ENCODE peak calls at places on chromosomes 1 and 21, in seven cellular contexts. One of them, this sample, is unnamed.

GRCh38 chr1:206555473-206555935 is 48.2 kb downstream of the RASSF5 start:
- DNase-seq in HCT116: no peak
- DNase-seq in A549: no peak
- DNase-seq in epithelial cell of esophagus: no peak
- DNase-seq in GM12864: no peak
- DNase-seq in BE2C: no peak
- DNase-seq in mesothelial cell of epicardium: no peak
- DNase-seq in this sample: peak

GRCh38 chr1:209368864-209369598 is 214.5 kb upstream of the CAMK1G start:
- DNase-seq in epithelial cell of esophagus: peak
- DNase-seq in mesothelial cell of epicardium: no peak
- DNase-seq in HCT116: no peak
- DNase-seq in BE2C: no peak
- DNase-seq in GM12864: no peak
- DNase-seq in A549: peak
- DNase-seq in this sample: no peak

GRCh38 chr21:15441060-15441493 is 288.7 kb upstream of the USP25 start:
- DNase-seq in GM12864: no peak
- DNase-seq in epithelial cell of esophagus: no peak
- DNase-seq in mesothelial cell of epicardium: no peak
- DNase-seq in HCT116: no peak
- DNase-seq in A549: no peak
- DNase-seq in BE2C: no peak
- DNase-seq in this sample: peak

GRCh38 chr1:234957330-234958065 is 171.1 kb downstream of the TOMM20 start:
- DNase-seq in HCT116: peak
- DNase-seq in epithelial cell of esophagus: peak
- DNase-seq in BE2C: no peak
- DNase-seq in A549: peak
- DNase-seq in GM12864: no peak
- DNase-seq in mesothelial cell of epicardium: no peak
- DNase-seq in this sample: peak

GRCh38 chr1:194466706-194467105 is 1280.3 kb upstream of the B3GALT2 start:
- DNase-seq in HCT116: no peak
- DNase-seq in GM12864: no peak
- DNase-seq in mesothelial cell of epicardium: no peak
- DNase-seq in A549: no peak
- DNase-seq in epithelial cell of esophagus: peak
- DNase-seq in BE2C: peak
- DNase-seq in this sample: no peak

GRCh38 chr1:206685749-206686485 is 1.2 kb downstream of the MAPKAPK2 start:
- DNase-seq in HCT116: peak
- DNase-seq in mesothelial cell of epicardium: peak
- DNase-seq in GM12864: no peak
- DNase-seq in A549: peak
- DNase-seq in epithelial cell of esophagus: peak
- DNase-seq in BE2C: peak
- DNase-seq in this sample: peak

GRCh38 chr1:44536357-44536756 is 131.3 kb downstream of the RNF220 start:
- DNase-seq in HCT116: no peak
- DNase-seq in A549: no peak
- DNase-seq in epithelial cell of esophagus: no peak
- DNase-seq in BE2C: no peak
- DNase-seq in GM12864: no peak
- DNase-seq in mesothelial cell of epicardium: no peak
- DNase-seq in this sample: no peak

GRCh38 chr1:39720094-39720999 is 18.3 kb upstream of the PPIE start:
- DNase-seq in epithelial cell of esophagus: peak
- DNase-seq in GM12864: peak
- DNase-seq in A549: peak
- DNase-seq in mesothelial cell of epicardium: no peak
- DNase-seq in HCT116: peak
- DNase-seq in BE2C: no peak
- DNase-seq in this sample: no peak

GRCh38 chr1:248821101-248821500 is 4.6 kb downstream of the SH3BP5L start:
- DNase-seq in HCT116: no peak
- DNase-seq in GM12864: no peak
- DNase-seq in BE2C: no peak
- DNase-seq in epithelial cell of esophagus: peak
- DNase-seq in mesothelial cell of epicardium: no peak
- DNase-seq in A549: peak
- DNase-seq in this sample: no peak

GRCh38 chr1:67626495-67627235 is 58.3 kb upstream of the GADD45A start:
- DNase-seq in HCT116: peak
- DNase-seq in GM12864: no peak
- DNase-seq in BE2C: no peak
- DNase-seq in epithelial cell of esophagus: peak
- DNase-seq in mesothelial cell of epicardium: no peak
- DNase-seq in A549: peak
- DNase-seq in this sample: no peak

GRCh38 chr1:96309783-96310182 is 411.8 kb upstream of the PTBP2 start:
- DNase-seq in GM12864: no peak
- DNase-seq in epithelial cell of esophagus: peak
- DNase-seq in A549: peak
- DNase-seq in BE2C: no peak
- DNase-seq in mesothelial cell of epicardium: no peak
- DNase-seq in HCT116: no peak
- DNase-seq in this sample: no peak

GRCh38 chr21:35628331-35628730 is 432.0 kb downstream of the SETD4 start:
- DNase-seq in BE2C: no peak
- DNase-seq in epithelial cell of esophagus: no peak
- DNase-seq in mesothelial cell of epicardium: no peak
- DNase-seq in HCT116: no peak
- DNase-seq in A549: no peak
- DNase-seq in GM12864: no peak
- DNase-seq in this sample: no peak

GRCh38 chr1:42939216-42939615 is 19.5 kb downstream of the SLC2A1 start:
- DNase-seq in A549: peak
- DNase-seq in epithelial cell of esophagus: no peak
- DNase-seq in mesothelial cell of epicardium: no peak
- DNase-seq in HCT116: no peak
- DNase-seq in GM12864: no peak
- DNase-seq in BE2C: no peak
- DNase-seq in this sample: no peak

GRCh38 chr1:232615401-232615800 is 14.5 kb downstream of the SIPA1L2 start:
- DNase-seq in HCT116: no peak
- DNase-seq in A549: no peak
- DNase-seq in BE2C: no peak
- DNase-seq in epithelial cell of esophagus: no peak
- DNase-seq in GM12864: no peak
- DNase-seq in mesothelial cell of epicardium: no peak
- DNase-seq in this sample: no peak

GRCh38 chr1:232614811-232615210 is 15.1 kb downstream of the SIPA1L2 start:
- DNase-seq in mesothelial cell of epicardium: no peak
- DNase-seq in GM12864: no peak
- DNase-seq in epithelial cell of esophagus: no peak
- DNase-seq in A549: no peak
- DNase-seq in HCT116: no peak
- DNase-seq in BE2C: no peak
- DNase-seq in this sample: no peak

GRCh38 chr1:232610187-232610901 is 19.6 kb downstream of the SIPA1L2 start:
- DNase-seq in HCT116: no peak
- DNase-seq in BE2C: no peak
- DNase-seq in epithelial cell of esophagus: no peak
- DNase-seq in mesothelial cell of epicardium: no peak
- DNase-seq in GM12864: no peak
- DNase-seq in A549: no peak
- DNase-seq in this sample: no peak

GRCh38 chr1:232613752-232614381 is 16.1 kb downstream of the SIPA1L2 start:
- DNase-seq in BE2C: no peak
- DNase-seq in epithelial cell of esophagus: peak
- DNase-seq in mesothelial cell of epicardium: no peak
- DNase-seq in GM12864: no peak
- DNase-seq in HCT116: peak
- DNase-seq in A549: no peak
- DNase-seq in this sample: no peak

DNA sequence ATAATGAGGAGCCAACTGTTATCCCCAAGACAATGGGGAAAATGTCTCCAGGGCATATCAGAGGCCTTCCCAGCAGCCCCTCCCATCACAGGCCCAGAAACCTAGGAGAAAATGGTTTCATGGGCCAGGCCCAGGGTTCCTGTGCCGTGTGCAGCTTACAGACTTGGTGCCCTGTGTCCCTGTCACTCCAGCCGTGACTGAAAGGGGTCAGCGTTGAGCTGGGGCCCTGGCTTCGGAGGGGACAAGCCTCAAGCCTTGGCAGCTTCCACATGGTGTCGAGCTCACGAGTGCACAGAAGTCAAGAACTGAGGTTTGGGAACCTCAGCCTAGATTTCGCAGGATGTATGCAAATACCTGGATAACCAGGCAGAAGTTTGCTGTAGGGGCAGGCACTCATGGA is 18.1 kb downstream of the SIPA1L2 start:
- DNase-seq in epithelial cell of esophagus: no peak
- DNase-seq in BE2C: no peak
- DNase-seq in GM12864: no peak
- DNase-seq in HCT116: no peak
- DNase-seq in A549: peak
- DNase-seq in mesothelial cell of epicardium: no peak
- DNase-seq in this sample: no peak
- TF ChIP-seq CTCF in epithelial cell of esophagus: no peak
- TF ChIP-seq CTCF in BE2C: peak
- TF ChIP-seq CTCF in GM12864: peak
- TF ChIP-seq CTCF in HCT116: peak
- TF ChIP-seq CTCF in A549: peak
- TF ChIP-seq CTCF in mesothelial cell of epicardium: no peak
- TF ChIP-seq CTCF in this sample: no peak

DNA sequence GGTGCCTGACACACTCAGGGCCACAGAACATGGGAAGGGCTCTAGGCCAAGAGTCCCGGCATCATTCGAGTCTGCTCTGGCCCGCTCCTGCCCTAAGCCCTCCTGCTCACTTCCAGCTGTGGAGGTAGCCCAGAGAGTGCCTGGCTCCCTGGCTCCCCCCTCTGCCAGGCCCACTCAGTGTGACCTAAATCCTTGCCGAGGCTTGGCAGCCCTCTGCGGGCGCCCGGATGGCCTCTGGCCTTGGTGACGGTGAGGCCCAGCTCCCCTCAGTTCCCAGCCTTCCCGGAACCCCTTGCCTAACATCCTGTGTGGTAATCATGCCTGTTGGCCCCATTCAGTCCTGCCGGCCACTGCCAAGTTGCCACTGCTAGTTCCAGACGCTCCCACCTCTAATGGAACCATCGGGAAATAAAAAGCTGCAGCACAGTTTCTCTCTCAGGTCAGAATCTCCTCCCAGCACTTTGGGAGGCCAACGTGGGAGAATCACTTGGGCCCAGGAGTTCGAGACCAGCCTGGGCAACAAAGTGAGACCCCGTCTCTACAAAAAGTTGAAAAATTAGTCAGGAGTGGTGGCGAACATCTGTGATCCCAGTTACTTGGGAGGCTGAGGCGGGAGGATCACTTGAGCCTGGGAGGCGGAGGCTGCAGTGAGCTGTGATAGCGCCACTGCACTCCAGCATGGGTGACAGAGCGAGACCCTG is 1.2 kb upstream of the H6PD start:
- DNase-seq in A549: no peak
- DNase-seq in epithelial cell of esophagus: no peak
- DNase-seq in mesothelial cell of epicardium: no peak
- DNase-seq in HCT116: no peak
- DNase-seq in GM12864: no peak
- DNase-seq in BE2C: no peak
- DNase-seq in this sample: no peak
- TF ChIP-seq CTCF in A549: no peak
- TF ChIP-seq CTCF in epithelial cell of esophagus: no peak
- TF ChIP-seq CTCF in mesothelial cell of epicardium: no peak
- TF ChIP-seq CTCF in HCT116: no peak
- TF ChIP-seq CTCF in GM12864: no peak
- TF ChIP-seq CTCF in BE2C: no peak
- TF ChIP-seq CTCF in this sample: no peak

GRCh38 chr1:18973446-18973955 is 17.0 kb upstream of the IFFO2 start:
- DNase-seq in HCT116: no peak
- DNase-seq in epithelial cell of esophagus: no peak
- DNase-seq in BE2C: no peak
- DNase-seq in GM12864: no peak
- DNase-seq in mesothelial cell of epicardium: no peak
- DNase-seq in A549: no peak
- DNase-seq in this sample: no peak

GRCh38 chr1:18974005-18974404 is 17.5 kb upstream of the IFFO2 start:
- DNase-seq in GM12864: no peak
- DNase-seq in A549: no peak
- DNase-seq in BE2C: no peak
- DNase-seq in epithelial cell of esophagus: no peak
- DNase-seq in HCT116: no peak
- DNase-seq in mesothelial cell of epicardium: no peak
- DNase-seq in this sample: no peak

GRCh38 chr1:18970762-18971161 is 14.3 kb upstream of the IFFO2 start:
- DNase-seq in A549: no peak
- DNase-seq in epithelial cell of esophagus: peak
- DNase-seq in mesothelial cell of epicardium: no peak
- DNase-seq in HCT116: no peak
- DNase-seq in BE2C: no peak
- DNase-seq in GM12864: no peak
- DNase-seq in this sample: no peak

GRCh38 chr1:18972991-18973390 is 16.5 kb upstream of the IFFO2 start:
- DNase-seq in A549: no peak
- DNase-seq in BE2C: no peak
- DNase-seq in GM12864: no peak
- DNase-seq in mesothelial cell of epicardium: no peak
- DNase-seq in epithelial cell of esophagus: no peak
- DNase-seq in HCT116: no peak
- DNase-seq in this sample: no peak

GRCh38 chr1:18972531-18972930 is 16.1 kb upstream of the IFFO2 start:
- DNase-seq in GM12864: no peak
- DNase-seq in mesothelial cell of epicardium: no peak
- DNase-seq in BE2C: no peak
- DNase-seq in epithelial cell of esophagus: peak
- DNase-seq in HCT116: no peak
- DNase-seq in A549: peak
- DNase-seq in this sample: no peak
- TF ChIP-seq CTCF in GM12864: peak
- TF ChIP-seq CTCF in mesothelial cell of epicardium: no peak
- TF ChIP-seq CTCF in BE2C: no peak
- TF ChIP-seq CTCF in epithelial cell of esophagus: peak
- TF ChIP-seq CTCF in HCT116: peak
- TF ChIP-seq CTCF in A549: peak
- TF ChIP-seq CTCF in this sample: no peak

GRCh38 chr21:46500224-46500861 is 41.7 kb downstream of the DIP2A start:
- DNase-seq in HCT116: no peak
- DNase-seq in BE2C: no peak
- DNase-seq in GM12864: peak
- DNase-seq in mesothelial cell of epicardium: no peak
- DNase-seq in A549: peak
- DNase-seq in epithelial cell of esophagus: peak
- DNase-seq in this sample: no peak

GRCh38 chr21:46504681-46505080 is 46.0 kb downstream of the DIP2A start:
- DNase-seq in A549: no peak
- DNase-seq in BE2C: no peak
- DNase-seq in HCT116: no peak
- DNase-seq in epithelial cell of esophagus: no peak
- DNase-seq in GM12864: no peak
- DNase-seq in mesothelial cell of epicardium: no peak
- DNase-seq in this sample: no peak

GRCh38 chr21:46507562-46507961 is 48.9 kb downstream of the DIP2A start:
- DNase-seq in BE2C: no peak
- DNase-seq in mesothelial cell of epicardium: no peak
- DNase-seq in GM12864: no peak
- DNase-seq in epithelial cell of esophagus: no peak
- DNase-seq in A549: no peak
- DNase-seq in HCT116: no peak
- DNase-seq in this sample: no peak

GRCh38 chr21:46498335-46499050 is 39.8 kb downstream of the DIP2A start:
- DNase-seq in A549: no peak
- DNase-seq in HCT116: peak
- DNase-seq in BE2C: no peak
- DNase-seq in epithelial cell of esophagus: peak
- DNase-seq in GM12864: no peak
- DNase-seq in mesothelial cell of epicardium: no peak
- DNase-seq in this sample: no peak

GRCh38 chr21:46503922-46504539 is 45.3 kb downstream of the DIP2A start:
- DNase-seq in BE2C: no peak
- DNase-seq in HCT116: no peak
- DNase-seq in A549: no peak
- DNase-seq in GM12864: peak
- DNase-seq in epithelial cell of esophagus: no peak
- DNase-seq in mesothelial cell of epicardium: no peak
- DNase-seq in this sample: no peak
- TF ChIP-seq CTCF in BE2C: no peak
- TF ChIP-seq CTCF in HCT116: no peak
- TF ChIP-seq CTCF in A549: no peak
- TF ChIP-seq CTCF in GM12864: peak
- TF ChIP-seq CTCF in epithelial cell of esophagus: no peak
- TF ChIP-seq CTCF in mesothelial cell of epicardium: no peak
- TF ChIP-seq CTCF in this sample: no peak

This sample was measured in nephron progenitor cell.